ENCODE peak calls at places on chromosome 15, in nine cellular contexts. G is iPS DF 6.9, Z is right cardiac atrium, H is fibroblast of lung, S is hepatocyte, R is cardiac muscle cell, L is ovary, I is GM06990, K is AG04450. N is an unnamed sample. For H3K27me3, the result is how much of the 10 kb centered on the place peaks cover.

GRCh38 chr15:62824111-62824737 is 218.3 kb upstream of the TPM1 start:
- DNase-seq in I (no peak), S (no peak), L (no peak), R (peak), H (peak), Z (no peak), G (no peak), K (peak), N (no peak)

GRCh38 chr15:85532689-85533088 is 152.3 kb downstream of the AKAP13 start:
- DNase-seq in G (no peak), R (no peak), K (no peak), L (no peak), Z (peak), I (no peak), S (no peak), H (no peak), N (no peak)

GRCh38 chr15:80856809-80857377 is 77.7 kb downstream of the CEMIP start:
- DNase-seq in S (no peak), L (no peak), I (no peak), Z (peak), G (no peak), H (no peak), K (no peak), R (peak), N (peak)

GRCh38 chr15:81293728-81294500 is 30.0 kb downstream of the STARD5 start:
- DNase-seq in H (no peak), Z (no peak), I (peak), G (no peak), L (no peak), R (no peak), S (no peak), K (no peak), N (no peak)

GRCh38 chr15:68352401-68353062 is 75.0 kb downstream of the FEM1B start:
- DNase-seq in K (peak), L (no peak), I (no peak), S (peak), R (peak), Z (no peak), H (peak), G (no peak), N (no peak)

GRCh38 chr15:27249723-27250160 is 278.8 kb downstream of the GABRG3 start:
- DNase-seq in G (no peak), L (no peak), H (no peak), Z (no peak), S (no peak), R (no peak), K (no peak), I (no peak), N (no peak)

GRCh38 chr15:63203451-63204090 is 14.2 kb downstream of the RAB8B start:
- DNase-seq in Z (no peak), G (no peak), I (peak), L (no peak), H (no peak), K (no peak), R (no peak), S (no peak), N (no peak)

GRCh38 chr15:75067123-75067854 is 43.9 kb downstream of the PPCDC start:
- DNase-seq in L (no peak), K (no peak), G (no peak), I (no peak), S (no peak), Z (no peak), R (peak), H (peak), N (no peak)

GRCh38 chr15:40301467-40302179 is 6.1 kb downstream of the PLCB2 start:
- DNase-seq in K (no peak), Z (no peak), G (no peak), L (no peak), R (peak), H (no peak), I (no peak), S (no peak), N (no peak)

GRCh38 chr15:63560741-63561448 is 36.3 kb upstream of the FBXL22 start:
- DNase-seq in Z (no peak), H (no peak), K (no peak), R (no peak), I (peak), G (no peak), S (no peak), L (no peak), N (no peak)

GRCh38 chr15:28098766-28099554 is at the start of gene OCA2:
- DNase-seq in G (no peak), H (peak), I (no peak), L (peak), Z (peak), K (no peak), R (peak), S (peak), N (peak)

GRCh38 chr15:79016527-79017170 is 71.8 kb upstream of the CTSH start:
- DNase-seq in S (no peak), L (no peak), H (no peak), I (no peak), R (no peak), G (no peak), K (no peak), Z (no peak), N (no peak)

GRCh38 chr15:84982301-84982920 is 755 bp downstream of the PDE8A start:
- DNase-seq in R (peak), Z (peak), K (no peak), H (peak), L (peak), I (peak), G (no peak), S (peak), N (no peak)

GRCh38 chr15:48775556-48775955 is 35.3 kb downstream of the CEP152 start:
- DNase-seq in Z (no peak), G (no peak), S (no peak), I (no peak), L (no peak), H (no peak), R (peak), K (no peak), N (no peak)

GRCh38 chr15:74172751-74173544 is 562 bp upstream of the ISLR start:
- DNase-seq in G (no peak), L (peak), Z (peak), H (peak), I (no peak), S (peak), K (no peak), R (peak), N (no peak)

GRCh38 chr15:68186671-68187397 is 18.3 kb downstream of the CALML4 start:
- DNase-seq in R (peak), K (peak), G (no peak), S (no peak), Z (peak), L (no peak), H (peak), I (no peak), N (no peak)

GRCh38 chr15:89359471-89360293 is 25.1 kb upstream of the POLG start:
- DNase-seq in Z (no peak), K (no peak), L (no peak), R (no peak), S (no peak), H (no peak), I (no peak), G (no peak), N (no peak)

GRCh38 chr15:90610220-90610619 is 80.5 kb downstream of the CRTC3 start:
- DNase-seq in G (no peak), K (peak), R (peak), S (no peak), H (peak), I (no peak), Z (no peak), L (no peak), N (no peak)

GRCh38 chr15:74422723-74423442 is 10.9 kb downstream of the SEMA7A start:
- DNase-seq in K (no peak), R (peak), G (no peak), H (peak), L (no peak), I (no peak), Z (no peak), S (no peak), N (peak)

GRCh38 chr15:75733761-75734651 is 21.4 kb upstream of the CSPG4 start:
- DNase-seq in R (no peak), I (no peak), L (no peak), K (no peak), Z (no peak), S (no peak), G (no peak), H (no peak), N (no peak)

GRCh38 chr15:64369078-64369607 is 12.1 kb downstream of the PCLAF start:
- DNase-seq in S (no peak), I (no peak), L (no peak), Z (no peak), G (no peak), H (peak), K (no peak), R (no peak), N (no peak)

GRCh38 chr15:80977627-80978036 is 12.0 kb downstream of the MESD start:
- DNase-seq in R (peak), S (peak), I (no peak), Z (peak), G (no peak), H (peak), K (no peak), L (no peak), N (peak)

GRCh38 chr15:73937726-73938125 is 11.5 kb downstream of the LOXL1 start:
- DNase-seq in S (no peak), K (no peak), I (no peak), Z (no peak), L (no peak), R (no peak), G (no peak), H (no peak), N (no peak)

GRCh38 chr15:69298697-69299441 is at the start of gene PAQR5:
- DNase-seq in I (no peak), K (no peak), H (no peak), S (peak), L (peak), R (peak), G (peak), Z (peak), N (no peak)

GRCh38 chr15:28930011-28930410 is 44.2 kb downstream of the APBA2 start:
- DNase-seq in Z (no peak), H (no peak), S (no peak), L (no peak), R (no peak), G (no peak), K (no peak), I (no peak), N (no peak)

GRCh38 chr15:57395292-57395691 is 19.0 kb downstream of the CGNL1 start:
- DNase-seq in Z (no peak), S (peak), G (no peak), K (no peak), H (peak), L (no peak), I (peak), R (peak), N (no peak)

GRCh38 chr15:59437777-59438574 is at the start of gene FAM81A:
- DNase-seq in I (peak), S (peak), G (no peak), H (peak), R (peak), K (no peak), Z (peak), L (peak), N (peak)
- H3K27me3 ChIP-seq in I (under half), S (half or more), G (under half), H (under half), R (half or more), K (under half), Z (under half), L (under half), N (under half)

DNA sequence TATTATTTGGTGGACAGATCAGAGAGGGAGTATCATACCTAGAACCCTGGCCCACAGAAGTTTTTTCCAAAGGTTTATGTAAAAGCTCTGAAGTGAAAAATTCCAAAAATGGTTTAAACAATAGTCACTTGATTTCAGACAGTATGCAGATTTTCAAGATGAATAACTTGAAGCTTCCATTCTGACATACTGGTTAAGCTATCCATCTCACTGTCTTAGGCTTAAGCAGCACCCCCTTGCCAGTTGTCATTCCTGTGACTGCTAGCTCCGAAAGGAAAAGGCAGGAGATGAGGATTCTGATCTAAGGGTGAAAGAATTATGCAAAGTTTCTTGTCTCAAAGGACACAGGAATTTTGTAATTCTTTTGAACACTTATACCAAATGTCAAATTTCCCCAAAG is 337.5 kb upstream of the THBS1 start:
- DNase-seq in Z (no peak), I (no peak), L (no peak), K (no peak), S (no peak), H (no peak), G (no peak), R (no peak), N (no peak)
- H3K27me3 ChIP-seq in Z (under half), I (under half), L (under half), K (under half), S (under half), H (under half), G (under half), R (under half), N (under half)

DNA sequence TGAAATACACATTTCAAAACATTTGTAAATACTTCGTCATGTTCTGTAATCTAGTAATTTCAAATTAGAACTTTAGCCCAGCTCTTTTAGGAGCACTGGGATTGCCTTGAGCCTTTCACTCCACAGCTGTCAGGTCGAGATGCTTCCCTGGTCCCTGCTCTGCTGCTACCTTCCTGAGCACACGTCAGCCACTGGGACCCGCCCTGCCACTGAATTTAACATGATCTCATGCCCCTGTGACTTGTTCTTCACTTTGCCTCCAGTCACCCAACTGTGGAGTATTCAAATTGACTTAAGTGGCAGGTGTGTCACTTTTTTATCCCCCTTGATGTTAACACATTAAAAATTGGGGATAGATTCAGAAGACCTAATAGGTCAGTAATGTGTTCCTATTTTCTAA is 3.3 kb downstream of the ARRDC4 start:
- DNase-seq in G (no peak), I (no peak), H (no peak), R (no peak), Z (no peak), K (no peak), S (no peak), L (no peak), N (no peak)
- H3K27me3 ChIP-seq in G (under half), I (under half), H (under half), R (under half), Z (under half), K (under half), S (under half), L (under half), N (under half)

GRCh38 chr15:33618300-33618699 is 307.5 kb downstream of the RYR3 start:
- DNase-seq in K (no peak), I (no peak), R (peak), Z (no peak), S (no peak), L (no peak), H (no peak), G (no peak), N (no peak)
- H3K27me3 ChIP-seq in K (under half), I (under half), R (under half), Z (under half), S (under half), L (under half), H (under half), G (under half), N (under half)

GRCh38 chr15:100878130-100878529 is 1.5 kb upstream of the ALDH1A3 start:
- DNase-seq in K (no peak), Z (no peak), G (no peak), R (no peak), H (no peak), S (no peak), I (no peak), L (no peak), N (no peak)

GRCh38 chr15:100875976-100876375 is 3.7 kb upstream of the ALDH1A3 start:
- DNase-seq in G (no peak), H (no peak), R (no peak), I (no peak), Z (no peak), K (no peak), L (no peak), S (no peak), N (no peak)

GRCh38 chr15:100873029-100873677 is 6.5 kb upstream of the ALDH1A3 start:
- DNase-seq in I (peak), L (no peak), H (peak), K (peak), G (no peak), S (peak), R (peak), Z (no peak), N (peak)

GRCh38 chr15:100877551-100877950 is 2.1 kb upstream of the ALDH1A3 start:
- DNase-seq in G (no peak), R (no peak), K (no peak), I (no peak), S (no peak), Z (no peak), H (no peak), L (no peak), N (no peak)

DNA sequence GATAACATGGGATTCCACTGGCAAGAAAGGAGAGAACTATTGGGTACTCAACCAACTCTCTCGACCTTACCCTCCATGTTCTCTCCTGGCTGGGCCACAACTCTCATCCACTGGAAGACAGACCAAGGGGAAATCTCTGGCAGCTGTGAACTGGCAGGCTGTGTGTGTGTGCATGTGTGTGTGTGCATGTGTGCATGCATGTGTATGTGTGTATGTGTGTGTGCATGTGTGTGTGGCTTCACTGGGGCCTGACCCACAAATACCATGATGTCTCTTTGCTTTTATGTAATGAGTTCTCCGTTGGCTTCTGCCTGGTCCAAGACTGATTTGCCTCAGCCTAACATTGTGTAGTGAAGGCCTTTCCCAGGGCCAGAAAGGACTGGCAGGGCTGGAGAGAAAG is 4.1 kb upstream of the ALDH1A3 start:
- DNase-seq in I (no peak), L (no peak), H (no peak), S (no peak), K (no peak), G (no peak), R (no peak), Z (no peak), N (no peak)
- H3K27me3 ChIP-seq in I (under half), L (under half), H (under half), S (under half), K (under half), G (under half), R (half or more), Z (under half), N (under half)

DNA sequence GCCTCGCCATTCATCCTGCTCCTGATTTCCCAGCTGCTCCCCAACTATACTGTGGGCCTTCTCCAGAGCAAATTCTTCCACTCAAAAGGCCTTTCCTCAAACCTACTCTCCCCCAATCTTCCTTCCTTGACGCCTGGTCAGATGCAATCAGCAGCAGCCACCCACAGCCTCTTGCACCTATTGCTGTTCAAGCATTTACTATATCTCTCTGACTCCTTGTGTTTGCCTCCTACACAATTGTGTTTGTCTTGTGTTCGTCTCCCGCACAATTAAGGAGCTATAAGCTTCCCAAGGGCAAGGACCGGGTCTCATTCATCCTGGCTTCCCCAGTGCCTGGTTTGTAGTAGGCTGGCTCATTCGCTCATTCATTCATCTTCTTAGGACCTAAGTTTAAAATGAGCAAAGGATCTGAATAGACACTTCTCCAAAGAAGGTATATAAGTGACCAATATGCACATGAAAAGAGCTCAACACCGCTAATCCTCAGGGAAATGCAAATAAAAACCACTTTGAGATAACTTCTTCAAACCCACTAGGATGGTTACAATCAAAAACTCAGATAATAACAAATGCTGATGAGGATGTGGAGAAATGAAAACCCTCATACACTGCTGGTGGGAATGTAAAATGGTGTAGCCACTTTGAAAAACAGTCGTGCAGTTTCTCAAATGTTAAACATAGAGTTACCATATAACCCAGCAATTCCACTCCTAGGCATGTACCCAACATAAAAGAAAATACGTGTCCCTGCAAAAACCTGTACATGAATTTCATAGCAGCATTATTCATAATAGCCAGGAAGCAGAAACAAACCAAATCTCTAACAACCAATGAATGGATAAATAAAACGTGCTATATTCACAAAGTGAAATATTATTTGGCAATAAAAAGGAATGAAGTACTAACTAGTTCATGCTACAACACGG is 31.0 kb downstream of the MEGF11 start:
- DNase-seq in H (no peak), I (no peak), Z (no peak), R (no peak), K (no peak), S (no peak), G (no peak), L (no peak), N (no peak)
- H3K27me3 ChIP-seq in H (under half), I (under half), Z (under half), R (under half), K (under half), S (under half), G (under half), L (under half), N (under half)

GRCh38 chr15:77778802-77779201 is 146.1 kb upstream of the LINGO1 start:
- DNase-seq in K (no peak), L (no peak), H (no peak), S (no peak), I (no peak), Z (no peak), R (no peak), G (no peak), N (no peak)

GRCh38 chr15:77783636-77784035 is 150.9 kb upstream of the LINGO1 start:
- DNase-seq in R (no peak), Z (no peak), I (no peak), K (no peak), S (no peak), G (no peak), H (no peak), L (no peak), N (no peak)

GRCh38 chr15:77784361-77785292 is 151.9 kb upstream of the LINGO1 start:
- DNase-seq in H (peak), G (peak), Z (no peak), R (peak), I (no peak), L (no peak), K (no peak), S (peak), N (no peak)

GRCh38 chr15:77782691-77783090 is 150.0 kb upstream of the LINGO1 start:
- DNase-seq in G (no peak), L (no peak), K (no peak), S (no peak), Z (no peak), R (no peak), H (no peak), I (no peak), N (no peak)

GRCh38 chr15:77781131-77782051 is 148.7 kb upstream of the LINGO1 start:
- DNase-seq in L (no peak), I (no peak), G (no peak), R (no peak), K (no peak), H (no peak), S (no peak), Z (no peak), N (no peak)
- H3K27me3 ChIP-seq in L (under half), I (under half), G (under half), R (under half), K (under half), H (under half), S (under half), Z (under half), N (under half)

DNA sequence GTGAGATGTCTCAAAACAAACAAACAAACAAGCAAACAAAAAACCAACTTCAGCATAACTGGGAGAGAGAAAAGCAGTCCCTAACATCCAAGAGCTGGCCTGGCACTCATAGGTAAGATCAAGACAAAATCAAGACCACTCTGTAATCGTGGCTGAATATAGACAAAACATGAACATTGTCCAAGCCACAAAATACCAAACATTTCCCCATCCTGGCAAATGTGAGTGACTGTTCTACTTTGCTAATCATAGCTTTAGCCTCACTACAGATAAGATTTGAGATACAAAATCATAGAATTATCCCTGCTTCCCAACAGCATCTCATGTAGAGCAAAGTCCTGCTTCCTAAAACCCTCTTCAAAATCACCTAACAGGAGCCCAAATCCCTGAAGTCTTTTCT is 116.7 kb upstream of the PRTG start:
- DNase-seq in R (peak), H (no peak), L (no peak), S (no peak), I (no peak), Z (no peak), K (no peak), G (no peak), N (no peak)
- H3K27me3 ChIP-seq in R (under half), H (under half), L (under half), S (under half), I (under half), Z (under half), K (under half), G (under half), N (under half)